ENCODE peak calls at places on chromosome 1, in four cellular contexts. One of them, this sample, is unnamed.

GRCh38 chr1:197171531-197171930 is 25.1 kb upstream of the ASPM start:
- DNase-seq in HepG2: no peak
- DNase-seq in activated B cell treated with CpG ODN at 0.5 μM for 24 hours: no peak
- DNase-seq in epithelial cell of esophagus: no peak
- DNase-seq in this sample: no peak

GRCh38 chr1:53616927-53617326 is 122.0 kb downstream of the GLIS1 start:
- DNase-seq in activated B cell treated with CpG ODN at 0.5 μM for 24 hours: no peak
- DNase-seq in HepG2: no peak
- DNase-seq in epithelial cell of esophagus: no peak
- DNase-seq in this sample: peak; percentile 48

GRCh38 chr1:36400825-36401601 is 3.3 kb upstream of the LSM10 start:
- DNase-seq in epithelial cell of esophagus: no peak
- DNase-seq in activated B cell treated with CpG ODN at 0.5 μM for 24 hours: no peak
- DNase-seq in HepG2: peak; percentile 93
- DNase-seq in this sample: peak; percentile 86

GRCh38 chr1:171965802-171966201 is 124.5 kb downstream of the DNM3 start:
- DNase-seq in epithelial cell of esophagus: peak; percentile 54
- DNase-seq in activated B cell treated with CpG ODN at 0.5 μM for 24 hours: no peak
- DNase-seq in HepG2: no peak
- DNase-seq in this sample: no peak

GRCh38 chr1:38327559-38327973 is 281.0 kb upstream of the POU3F1 start:
- DNase-seq in HepG2: no peak
- DNase-seq in activated B cell treated with CpG ODN at 0.5 μM for 24 hours: no peak
- DNase-seq in epithelial cell of esophagus: no peak
- DNase-seq in this sample: no peak

GRCh38 chr1:231584117-231584516 is 42.5 kb upstream of the DISC1 start:
- DNase-seq in HepG2: peak; percentile 47
- DNase-seq in activated B cell treated with CpG ODN at 0.5 μM for 24 hours: no peak
- DNase-seq in epithelial cell of esophagus: peak; percentile 66
- DNase-seq in this sample: no peak

GRCh38 chr1:220056374-220056773 is 10.1 kb upstream of the EPRS1 start:
- DNase-seq in epithelial cell of esophagus: no peak
- DNase-seq in HepG2: no peak
- DNase-seq in activated B cell treated with CpG ODN at 0.5 μM for 24 hours: no peak
- DNase-seq in this sample: no peak

GRCh38 chr1:54553781-54554313 is 5.8 kb downstream of the ACOT11 start:
- DNase-seq in activated B cell treated with CpG ODN at 0.5 μM for 24 hours: no peak
- DNase-seq in epithelial cell of esophagus: no peak
- DNase-seq in HepG2: no peak
- DNase-seq in this sample: peak; percentile 31

GRCh38 chr1:16248603-16249534 is 11.9 kb upstream of the CPLANE2 start:
- DNase-seq in activated B cell treated with CpG ODN at 0.5 μM for 24 hours: no peak
- DNase-seq in HepG2: no peak
- DNase-seq in epithelial cell of esophagus: peak; percentile 79
- DNase-seq in this sample: peak; percentile 47

GRCh38 chr1:209768354-209768774 is 12.5 kb downstream of the TRAF3IP3 start:
- DNase-seq in epithelial cell of esophagus: no peak
- DNase-seq in HepG2: no peak
- DNase-seq in activated B cell treated with CpG ODN at 0.5 μM for 24 hours: peak; percentile 51
- DNase-seq in this sample: no peak

GRCh38 chr1:41559331-41559730 is 74.8 kb upstream of the EDN2 start:
- DNase-seq in activated B cell treated with CpG ODN at 0.5 μM for 24 hours: no peak
- DNase-seq in HepG2: no peak
- DNase-seq in epithelial cell of esophagus: no peak
- DNase-seq in this sample: peak; percentile 39

GRCh38 chr1:9655127-9655723 is 3.7 kb downstream of the PIK3CD start:
- DNase-seq in activated B cell treated with CpG ODN at 0.5 μM for 24 hours: peak; percentile 69
- DNase-seq in HepG2: no peak
- DNase-seq in epithelial cell of esophagus: no peak
- DNase-seq in this sample: no peak

GRCh38 chr1:162840256-162840839 is 20.6 kb downstream of the CCDC190 start:
- DNase-seq in epithelial cell of esophagus: no peak
- DNase-seq in activated B cell treated with CpG ODN at 0.5 μM for 24 hours: no peak
- DNase-seq in HepG2: no peak
- DNase-seq in this sample: no peak

GRCh38 chr1:6016191-6016865 is 24.1 kb upstream of the NPHP4 start:
- DNase-seq in HepG2: no peak
- DNase-seq in activated B cell treated with CpG ODN at 0.5 μM for 24 hours: no peak
- DNase-seq in epithelial cell of esophagus: peak; percentile 79
- DNase-seq in this sample: no peak

GRCh38 chr1:20727746-20728316 is 4.7 kb downstream of the SH2D5 start:
- DNase-seq in epithelial cell of esophagus: no peak
- DNase-seq in activated B cell treated with CpG ODN at 0.5 μM for 24 hours: no peak
- DNase-seq in HepG2: no peak
- DNase-seq in this sample: peak; percentile 65
- TF ChIP-seq CTCF in epithelial cell of esophagus: no peak
- TF ChIP-seq CTCF in activated B cell treated with CpG ODN at 0.5 μM for 24 hours: no peak
- TF ChIP-seq CTCF in HepG2: peak; percentile 63
- TF ChIP-seq CTCF in this sample: peak; percentile 28

GRCh38 chr1:241839369-241839990 is 8.5 kb upstream of the EXO1 start:
- DNase-seq in activated B cell treated with CpG ODN at 0.5 μM for 24 hours: no peak
- DNase-seq in epithelial cell of esophagus: no peak
- DNase-seq in HepG2: no peak
- DNase-seq in this sample: no peak

GRCh38 chr1:241842565-241842964 is 5.4 kb upstream of the EXO1 start:
- DNase-seq in HepG2: no peak
- DNase-seq in epithelial cell of esophagus: peak; percentile 54
- DNase-seq in activated B cell treated with CpG ODN at 0.5 μM for 24 hours: no peak
- DNase-seq in this sample: no peak

GRCh38 chr1:241840164-241840563 is 7.8 kb upstream of the EXO1 start:
- DNase-seq in epithelial cell of esophagus: no peak
- DNase-seq in HepG2: no peak
- DNase-seq in activated B cell treated with CpG ODN at 0.5 μM for 24 hours: no peak
- DNase-seq in this sample: no peak

GRCh38 chr1:241838831-241839365 is 9.1 kb upstream of the EXO1 start:
- DNase-seq in epithelial cell of esophagus: no peak
- DNase-seq in activated B cell treated with CpG ODN at 0.5 μM for 24 hours: no peak
- DNase-seq in HepG2: no peak
- DNase-seq in this sample: no peak

GRCh38 chr1:241841661-241842060 is 6.3 kb upstream of the EXO1 start:
- DNase-seq in activated B cell treated with CpG ODN at 0.5 μM for 24 hours: no peak
- DNase-seq in epithelial cell of esophagus: no peak
- DNase-seq in HepG2: no peak
- DNase-seq in this sample: no peak
- TF ChIP-seq CTCF in activated B cell treated with CpG ODN at 0.5 μM for 24 hours: no peak
- TF ChIP-seq CTCF in epithelial cell of esophagus: no peak
- TF ChIP-seq CTCF in HepG2: no peak
- TF ChIP-seq CTCF in this sample: no peak

GRCh38 chr1:89149229-89149628 is 23.3 kb upstream of the GBP2 start:
- DNase-seq in epithelial cell of esophagus: no peak
- DNase-seq in HepG2: peak; percentile 36
- DNase-seq in activated B cell treated with CpG ODN at 0.5 μM for 24 hours: no peak
- DNase-seq in this sample: no peak
- TF ChIP-seq CTCF in epithelial cell of esophagus: peak; percentile 16
- TF ChIP-seq CTCF in HepG2: peak; percentile 69
- TF ChIP-seq CTCF in activated B cell treated with CpG ODN at 0.5 μM for 24 hours: no peak
- TF ChIP-seq CTCF in this sample: peak; percentile 17

GRCh38 chr1:150060260-150060659 is 7.3 kb upstream of the VPS45 start:
- DNase-seq in epithelial cell of esophagus: no peak
- DNase-seq in activated B cell treated with CpG ODN at 0.5 μM for 24 hours: no peak
- DNase-seq in HepG2: no peak
- DNase-seq in this sample: no peak
- TF ChIP-seq CTCF in epithelial cell of esophagus: no peak
- TF ChIP-seq CTCF in activated B cell treated with CpG ODN at 0.5 μM for 24 hours: no peak
- TF ChIP-seq CTCF in HepG2: no peak
- TF ChIP-seq CTCF in this sample: no peak

GRCh38 chr1:119268879-119269278 is 99.7 kb upstream of the HAO2 start:
- DNase-seq in activated B cell treated with CpG ODN at 0.5 μM for 24 hours: no peak
- DNase-seq in HepG2: no peak
- DNase-seq in epithelial cell of esophagus: no peak
- DNase-seq in this sample: no peak
- TF ChIP-seq CTCF in activated B cell treated with CpG ODN at 0.5 μM for 24 hours: no peak
- TF ChIP-seq CTCF in HepG2: no peak
- TF ChIP-seq CTCF in epithelial cell of esophagus: no peak
- TF ChIP-seq CTCF in this sample: no peak

DNA sequence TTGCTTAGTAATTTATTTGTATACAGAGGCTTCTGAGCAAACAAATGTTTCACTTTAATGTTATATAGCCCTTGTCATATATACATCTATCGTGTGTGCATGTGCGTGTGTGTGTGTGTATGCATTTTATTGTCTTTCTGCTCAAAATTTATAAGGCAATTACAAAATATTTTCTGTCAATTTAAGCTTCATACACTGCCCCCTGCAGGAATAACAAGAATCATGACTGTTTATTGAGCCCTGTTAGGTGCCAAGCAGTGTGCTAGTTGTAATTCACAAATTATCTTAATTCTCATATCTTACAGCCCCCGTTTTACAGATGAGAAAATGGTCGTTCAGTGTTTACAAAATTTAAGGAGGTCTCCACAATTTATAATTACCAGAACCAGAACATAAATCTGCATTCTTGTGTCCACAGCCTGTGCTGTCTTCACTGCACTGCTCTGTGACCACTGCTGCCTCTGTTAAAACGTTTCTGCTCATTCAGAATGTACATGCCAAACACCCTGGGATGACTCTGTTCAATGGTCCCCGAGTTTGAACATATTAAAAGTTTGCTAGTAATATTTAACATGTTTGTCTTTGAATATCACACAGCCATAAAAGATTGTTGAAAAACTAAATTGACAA is 181.3 kb downstream of the ATP6V1G3 start:
- DNase-seq in HepG2: peak; percentile 2
- DNase-seq in epithelial cell of esophagus: peak; percentile 36
- DNase-seq in activated B cell treated with CpG ODN at 0.5 μM for 24 hours: no peak
- DNase-seq in this sample: no peak
- TF ChIP-seq CTCF in HepG2: peak; percentile 53
- TF ChIP-seq CTCF in epithelial cell of esophagus: peak; percentile 37
- TF ChIP-seq CTCF in activated B cell treated with CpG ODN at 0.5 μM for 24 hours: no peak
- TF ChIP-seq CTCF in this sample: peak; percentile 68

GRCh38 chr1:107327446-107327845 is 186.6 kb downstream of the NTNG1 start:
- DNase-seq in HepG2: no peak
- DNase-seq in activated B cell treated with CpG ODN at 0.5 μM for 24 hours: no peak
- DNase-seq in epithelial cell of esophagus: peak; percentile 67
- DNase-seq in this sample: no peak
- TF ChIP-seq CTCF in HepG2: no peak
- TF ChIP-seq CTCF in activated B cell treated with CpG ODN at 0.5 μM for 24 hours: no peak
- TF ChIP-seq CTCF in epithelial cell of esophagus: no peak
- TF ChIP-seq CTCF in this sample: no peak

GRCh38 chr1:176656257-176656995 is 193.5 kb downstream of the PAPPA2 start:
- DNase-seq in epithelial cell of esophagus: peak; percentile 44
- DNase-seq in activated B cell treated with CpG ODN at 0.5 μM for 24 hours: no peak
- DNase-seq in HepG2: no peak
- DNase-seq in this sample: no peak
- TF ChIP-seq CTCF in epithelial cell of esophagus: no peak
- TF ChIP-seq CTCF in activated B cell treated with CpG ODN at 0.5 μM for 24 hours: no peak
- TF ChIP-seq CTCF in HepG2: no peak
- TF ChIP-seq CTCF in this sample: no peak

DNA sequence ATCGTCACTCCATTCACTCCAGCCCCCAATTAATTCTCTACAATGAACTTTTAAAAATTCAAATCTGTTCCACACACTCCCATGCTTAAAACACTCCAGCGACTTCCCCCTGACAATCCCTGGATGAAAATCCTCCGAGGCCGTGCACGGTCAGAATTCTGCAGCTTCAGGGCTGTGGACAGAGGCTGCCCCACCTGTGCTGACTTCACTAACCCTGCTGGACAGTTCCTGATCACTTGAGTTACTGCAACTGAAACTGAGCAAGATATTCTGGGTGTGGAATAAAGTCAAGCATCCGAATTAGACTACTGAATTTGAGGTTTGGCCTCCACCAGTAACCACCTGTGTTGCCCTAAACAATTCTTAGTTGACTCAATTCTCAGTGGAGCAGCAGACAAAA is 1.0 kb upstream of the JAK1 start:
- DNase-seq in HepG2: no peak
- DNase-seq in activated B cell treated with CpG ODN at 0.5 μM for 24 hours: no peak
- DNase-seq in epithelial cell of esophagus: no peak
- DNase-seq in this sample: no peak
- TF ChIP-seq CTCF in HepG2: no peak
- TF ChIP-seq CTCF in activated B cell treated with CpG ODN at 0.5 μM for 24 hours: no peak
- TF ChIP-seq CTCF in epithelial cell of esophagus: no peak
- TF ChIP-seq CTCF in this sample: no peak

This sample was measured in type B pancreatic cell.